ENCODE peak calls at places on chromosomes 2 and 18, in ten cellular contexts. P, N, D, B, V, T, K, E, L and J are unnamed samples.

GRCh38 chr2:20583425-20583881 is 67.4 kb downstream of the HS1BP3 start:
- DNase-seq in P (no peak), N (no peak), D (no peak), B (no peak), V (no peak), T (no peak), K (no peak), E (no peak), L (peak; percentile 27), J (no peak)

GRCh38 chr2:227890495-227891079 is 19.2 kb downstream of the DAW1 start:
- DNase-seq in P (peak; percentile 58), N (peak; percentile 33), D (peak; percentile 49), B (peak; percentile 58), V (peak; percentile 76), T (peak; percentile 79), K (peak; percentile 42), E (no peak), L (no peak), J (no peak)

GRCh38 chr2:15918761-15919356 is 21.5 kb upstream of the MYCN start:
- DNase-seq in P (no peak), N (no peak), D (no peak), B (no peak), V (no peak), T (no peak), K (no peak), E (no peak), L (no peak), J (no peak)

GRCh38 chr2:147558620-147559019 is 286.2 kb upstream of the ACVR2A start:
- DNase-seq in P (peak; percentile 64), N (no peak), D (no peak), B (peak; percentile 3), V (no peak), T (no peak), K (no peak), E (no peak), L (no peak), J (no peak)

GRCh38 chr2:173500953-173501352 is 146.3 kb downstream of the CDCA7 start:
- DNase-seq in P (no peak), N (no peak), D (no peak), B (no peak), V (no peak), T (no peak), K (no peak), E (no peak), L (no peak), J (no peak)

GRCh38 chr2:230685165-230685560 is 27.5 kb upstream of the CAB39 start:
- DNase-seq in P (no peak), N (no peak), D (no peak), B (peak; percentile 45), V (no peak), T (no peak), K (no peak), E (no peak), L (no peak), J (no peak)

GRCh38 chr2:16411788-16412187 is 253.8 kb downstream of the CYRIA start:
- DNase-seq in P (no peak), N (no peak), D (no peak), B (no peak), V (no peak), T (no peak), K (no peak), E (no peak), L (no peak), J (no peak)

GRCh38 chr2:30444283-30444682 is 2.8 kb upstream of the LCLAT1 start:
- DNase-seq in P (no peak), N (no peak), D (no peak), B (no peak), V (no peak), T (no peak), K (no peak), E (no peak), L (peak; percentile 46), J (no peak)

GRCh38 chr2:10462178-10463083 is 14.3 kb upstream of the ODC1 start:
- DNase-seq in P (no peak), N (no peak), D (no peak), B (peak; percentile 53), V (no peak), T (no peak), K (no peak), E (no peak), L (no peak), J (no peak)

GRCh38 chr2:114293355-114293754 is 149.1 kb upstream of the DPP10 start:
- DNase-seq in P (no peak), N (no peak), D (no peak), B (no peak), V (no peak), T (no peak), K (no peak), E (no peak), L (no peak), J (no peak)

GRCh38 chr2:40372278-40372580 is 79.7 kb downstream of the SLC8A1 start:
- DNase-seq in P (no peak), N (no peak), D (peak; percentile 11), B (no peak), V (no peak), T (no peak), K (no peak), E (no peak), L (no peak), J (no peak)

GRCh38 chr2:10042301-10043161 is 819 bp upstream of the KLF11 start:
- DNase-seq in P (no peak), N (no peak), D (peak; percentile 74), B (peak; percentile 31), V (peak; percentile 91), T (peak; percentile 80), K (no peak), E (peak; percentile 21), L (peak; percentile 93), J (peak; percentile 34)

GRCh38 chr2:17643031-17643615 is 102.6 kb downstream of the VSNL1 start:
- DNase-seq in P (no peak), N (peak; percentile 90), D (peak; percentile 91), B (no peak), V (peak; percentile 93), T (peak; percentile 76), K (peak; percentile 94), E (no peak), L (peak; percentile 55), J (no peak)

GRCh38 chr2:66571873-66572272 is 136.9 kb downstream of the MEIS1 start:
- DNase-seq in P (no peak), N (no peak), D (peak; percentile 73), B (no peak), V (no peak), T (no peak), K (no peak), E (no peak), L (no peak), J (no peak)

GRCh38 chr2:147416099-147416498 is 428.7 kb upstream of the ACVR2A start:
- DNase-seq in P (no peak), N (peak; percentile 80), D (peak; percentile 14), B (no peak), V (no peak), T (peak; percentile 32), K (peak; percentile 67), E (no peak), L (no peak), J (no peak)

GRCh38 chr2:202941771-202942170 is 29.7 kb downstream of the CARF start:
- DNase-seq in P (no peak), N (no peak), D (peak; percentile 60), B (no peak), V (no peak), T (no peak), K (no peak), E (no peak), L (no peak), J (no peak)

GRCh38 chr18:57135705-57136104 is 11.2 kb upstream of the BOD1L2 start:
- DNase-seq in P (no peak), N (no peak), D (no peak), B (no peak), V (no peak), T (no peak), K (no peak), E (no peak), L (no peak), J (no peak)

GRCh38 chr18:72700961-72701710 is 157.0 kb upstream of the CBLN2 start:
- DNase-seq in P (peak; percentile 11), N (peak; percentile 17), D (no peak), B (peak; percentile 34), V (peak; percentile 7), T (peak; percentile 43), K (peak; percentile 14), E (no peak), L (no peak), J (no peak)

GRCh38 chr18:56709463-56709862 is 58.3 kb downstream of the WDR7 start:
- DNase-seq in P (peak; percentile 56), N (peak; percentile 52), D (peak; percentile 81), B (peak; percentile 47), V (peak; percentile 72), T (peak; percentile 56), K (peak; percentile 86), E (peak; percentile 67), L (no peak), J (peak; percentile 34)

GRCh38 chr18:27605107-27605834 is 420.2 kb upstream of the CHST9 start:
- DNase-seq in P (peak; percentile 45), N (peak; percentile 35), D (peak; percentile 74), B (peak; percentile 67), V (peak; percentile 90), T (peak; percentile 92), K (peak; percentile 54), E (peak; percentile 49), L (peak; percentile 28), J (peak; percentile 23)

GRCh38 chr2:66212749-66213148 is 222.2 kb upstream of the MEIS1 start:
- DNase-seq in P (no peak), N (no peak), D (no peak), B (no peak), V (no peak), T (no peak), K (no peak), E (no peak), L (no peak), J (no peak)

GRCh38 chr2:219065484-219065883 is 4.8 kb upstream of the IHH start:
- DNase-seq in P (no peak), N (no peak), D (no peak), B (no peak), V (no peak), T (no peak), K (no peak), E (no peak), L (no peak), J (no peak)

GRCh38 chr2:108905906-108906305 is 83.1 kb downstream of the EDAR start:
- DNase-seq in P (no peak), N (no peak), D (no peak), B (no peak), V (no peak), T (no peak), K (no peak), E (no peak), L (no peak), J (no peak)